ENCODE peak calls at places on chromosomes 12 and 14, in four cellular contexts. L is left colon, B is ureter, M is nephron progenitor cell. D is an unnamed sample.

GRCh38 chr12:123942911-123943648 is 29.6 kb downstream of the CCDC92 start:
- DNase-seq in L (no peak), B (no peak), M (no peak), D (no peak)

GRCh38 chr12:45355750-45356149 is 139.9 kb downstream of the ANO6 start:
- DNase-seq in M (no peak), L (no peak), B (no peak), D (no peak)

GRCh38 chr12:120625557-120626419 is 14.6 kb upstream of the CABP1 start:
- DNase-seq in B (no peak), M (no peak), L (no peak), D (no peak)

GRCh38 chr12:20040844-20041243 is 327.5 kb upstream of the PDE3A start:
- DNase-seq in M (no peak), B (no peak), L (no peak), D (no peak)

GRCh38 chr12:2064078-2064507 is 11.3 kb downstream of the CACNA1C start:
- DNase-seq in L (no peak), B (no peak), M (no peak), D (no peak)

GRCh38 chr12:51270067-51270846 is at the start of gene SMAGP:
- DNase-seq in B (peak; percentile 82), L (peak; percentile 90), M (peak; percentile 83), D (peak; percentile 60)

GRCh38 chr12:66813137-66813867 is 134.4 kb upstream of the GRIP1 start:
- DNase-seq in L (no peak), B (no peak), M (no peak), D (no peak)

GRCh38 chr14:102275866-102276265 is 29.1 kb downstream of the MOK start:
- DNase-seq in L (no peak), B (no peak), M (no peak), D (no peak)

GRCh38 chr14:75906680-75907280 is 75.0 kb downstream of the TGFB3 start:
- DNase-seq in B (peak; percentile 67), L (peak; percentile 74), M (peak; percentile 79), D (peak; percentile 74)

GRCh38 chr14:31937730-31938346 is 139.3 kb upstream of the ARHGAP5 start:
- DNase-seq in M (no peak), B (peak; percentile 59), L (peak; percentile 55), D (peak; percentile 69)

GRCh38 chr12:122082621-122083356 is 4.2 kb downstream of the MLXIP start:
- DNase-seq in M (no peak), L (no peak), B (no peak), D (no peak)

GRCh38 chr14:92513204-92513965 is at the start of gene RIN3:
- DNase-seq in B (peak; percentile 65), M (peak; percentile 72), L (peak; percentile 66), D (no peak)

GRCh38 chr12:126572170-126572569 is 1506.9 kb downstream of the AACS start:
- DNase-seq in M (no peak), B (no peak), L (no peak), D (no peak)

GRCh38 chr12:24307716-24308335 is 358.4 kb upstream of the SOX5 start:
- DNase-seq in L (no peak), B (no peak), M (no peak), D (no peak)

GRCh38 chr12:39906237-39906636 is 199.6 kb downstream of the SLC2A13 start:
- DNase-seq in B (no peak), M (no peak), L (no peak), D (no peak)

GRCh38 chr14:99939421-99939820 is 125.8 kb upstream of the EVL start:
- DNase-seq in M (no peak), B (peak; percentile 34), L (no peak), D (no peak)

GRCh38 chr12:95918194-95918993 is 24.0 kb downstream of the CCDC38 start:
- DNase-seq in B (no peak), M (peak; percentile 44), L (peak; percentile 10), D (no peak)

GRCh38 chr12:53101266-53101665 is 2.0 kb upstream of the SOAT2 start:
- DNase-seq in B (no peak), M (no peak), L (no peak), D (no peak)

GRCh38 chr12:89075890-89076591 is 276.3 kb downstream of the DUSP6 start:
- DNase-seq in L (no peak), B (no peak), M (no peak), D (no peak)

GRCh38 chr12:116196752-116197718 is 80.5 kb downstream of the MED13L start:
- DNase-seq in L (no peak), B (no peak), M (no peak), D (no peak)

GRCh38 chr12:127363392-127363791 is 903.6 kb upstream of the TMEM132C start:
- DNase-seq in B (no peak), L (no peak), M (no peak), D (no peak)

GRCh38 chr14:71245659-71246361 is 338.6 kb downstream of the PCNX1 start:
- DNase-seq in M (no peak), B (no peak), L (no peak), D (no peak)

GRCh38 chr12:72271741-72272661 is at the start of gene TRHDE:
- DNase-seq in L (no peak), B (no peak), M (peak; percentile 68), D (peak; percentile 59)

GRCh38 chr12:48029811-48030650 is 25.8 kb upstream of the COL2A1 start:
- DNase-seq in M (no peak), B (no peak), L (no peak), D (no peak)

GRCh38 chr14:73236157-73236556 is 1.1 kb upstream of the PAPLN start:
- DNase-seq in L (no peak), M (no peak), B (no peak), D (no peak)

GRCh38 chr12:102394200-102394599 is 86.2 kb downstream of the IGF1 start:
- DNase-seq in L (no peak), M (no peak), B (no peak), D (no peak)

GRCh38 chr12:8038659-8039114 is 6.2 kb downstream of the FOXJ2 start:
- DNase-seq in M (peak; percentile 53), L (peak; percentile 48), B (peak; percentile 78), D (no peak)

GRCh38 chr12:90630006-90630405 is 325.0 kb downstream of the CCER1 start:
- DNase-seq in L (no peak), M (no peak), B (no peak), D (no peak)

GRCh38 chr12:91177380-91177779 is 5.2 kb downstream of the DCN start:
- DNase-seq in B (no peak), M (no peak), L (no peak), D (no peak)

GRCh38 chr12:90076851-90077319 is 368.2 kb upstream of the ATP2B1 start:
- DNase-seq in L (no peak), B (no peak), M (no peak), D (no peak)

GRCh38 chr12:18224745-18225144 is 36.6 kb upstream of the PIK3C2G start:
- DNase-seq in B (no peak), M (no peak), L (no peak), D (no peak)

GRCh38 chr12:110111476-110112334 is 12.5 kb upstream of the IFT81 start:
- DNase-seq in M (no peak), B (no peak), L (no peak), D (no peak)